ENCODE peak calls at places on chromosome 6, in nine cellular contexts. O is suprapubic skin, T is left lung, C is lower lobe of right lung, A is transverse colon, K is heart right ventricle, Q is psoas muscle, S is aorta, H is heart left ventricle. Y is an unnamed sample.
A peak's percentile ranks its signal among the peaks of the same experiment; 100 is the strongest.

GRCh38 chr6:146194434-146194833 is 165.6 kb downstream of the GRM1 start:
- DNase-seq in T (no peak), A (no peak), S (no peak), H (no peak), O (no peak), Q (no peak), C (no peak), K (no peak), Y (no peak)

GRCh38 chr6:32815115-32815514 is 1.7 kb downstream of the HLA-DOB start:
- DNase-seq in K (no peak), O (no peak), C (no peak), T (no peak), Q (no peak), H (no peak), A (no peak), S (no peak), Y (no peak)

GRCh38 chr6:139433647-139434419 is 59.4 kb upstream of the CITED2 start:
- DNase-seq in C (no peak), Q (no peak), A (peak; percentile 11), K (no peak), O (no peak), H (no peak), S (no peak), T (no peak), Y (no peak)

GRCh38 chr6:13455604-13456003 is 31.8 kb downstream of the GFOD1 start:
- DNase-seq in O (no peak), T (no peak), K (no peak), H (no peak), S (no peak), A (no peak), C (no peak), Q (no peak), Y (peak; percentile 38)

GRCh38 chr6:2429032-2429431 is 183.6 kb upstream of the GMDS start:
- DNase-seq in T (no peak), O (no peak), S (no peak), H (no peak), C (no peak), A (no peak), Q (no peak), K (no peak), Y (no peak)

GRCh38 chr6:31083742-31084354 is 28.5 kb downstream of the C6orf15 start:
- DNase-seq in S (no peak), K (no peak), A (peak; percentile 44), C (no peak), Q (peak; percentile 57), O (no peak), H (peak; percentile 57), T (no peak), Y (no peak)

GRCh38 chr6:148842631-148843030 is 95.8 kb downstream of the UST start:
- DNase-seq in H (no peak), K (no peak), A (no peak), O (no peak), S (no peak), Q (no peak), C (no peak), T (no peak), Y (no peak)

GRCh38 chr6:70135783-70136182 is 167.1 kb downstream of the COL9A1 start:
- DNase-seq in H (no peak), A (no peak), C (no peak), K (no peak), O (no peak), T (no peak), S (no peak), Q (no peak), Y (no peak)

GRCh38 chr6:26028753-26029569 is 58.3 kb upstream of the HFE start:
- DNase-seq in C (no peak), T (no peak), H (no peak), O (no peak), Q (no peak), K (no peak), S (no peak), A (no peak), Y (no peak)

GRCh38 chr6:26026833-26027490 is 60.3 kb upstream of the HFE start:
- DNase-seq in C (peak; percentile 93), H (peak; percentile 93), T (peak; percentile 92), K (peak; percentile 84), O (peak; percentile 93), A (peak; percentile 95), Q (peak; percentile 89), S (peak; percentile 93), Y (peak; percentile 96)

GRCh38 chr6:26025894-26026832 is 61.1 kb upstream of the HFE start:
- DNase-seq in H (peak; percentile 96), K (peak; percentile 90), O (peak; percentile 96), C (peak; percentile 96), S (peak; percentile 98), A (peak; percentile 98), Q (peak; percentile 92), T (peak; percentile 93), Y (peak; percentile 95)

GRCh38 chr6:26028212-26028752 is 58.9 kb upstream of the HFE start:
- DNase-seq in O (no peak), A (no peak), K (no peak), Q (no peak), T (no peak), C (no peak), S (no peak), H (no peak), Y (no peak)

DNA sequence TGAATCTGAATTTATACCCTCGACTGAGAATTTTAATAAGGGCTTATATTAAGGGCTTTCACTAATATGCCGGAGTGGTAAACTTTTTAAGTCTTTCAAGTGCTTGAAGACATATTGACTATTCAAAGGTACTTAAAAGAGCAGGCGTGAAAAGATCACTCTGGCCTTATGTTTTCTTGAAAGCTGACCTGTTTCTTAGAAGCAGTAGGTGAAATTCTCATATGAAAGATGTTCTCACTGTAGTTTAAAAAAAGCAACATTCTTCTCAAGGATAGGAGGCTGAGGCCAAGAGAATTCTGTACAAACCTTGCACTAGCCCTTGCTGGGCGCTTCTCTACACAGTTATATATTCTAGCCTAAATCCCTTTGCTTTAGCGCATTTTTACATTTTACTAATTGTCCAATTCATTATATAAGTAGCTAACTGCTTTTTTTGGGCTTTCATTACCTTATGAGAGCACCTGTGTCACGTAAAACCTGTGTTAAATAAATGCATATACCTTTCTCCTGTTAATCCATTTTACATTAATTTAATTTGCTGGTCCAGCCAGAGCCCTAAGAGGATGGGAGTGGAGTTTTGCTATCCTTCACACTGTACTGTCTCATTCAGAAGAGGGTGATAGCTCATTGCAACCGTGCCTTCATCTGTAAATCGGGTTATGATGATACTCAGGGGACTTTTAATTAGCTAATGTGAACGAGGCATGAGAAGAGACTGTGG is 59.6 kb upstream of the HFE start:
- DNase-seq in Q (no peak), T (no peak), O (no peak), H (no peak), S (no peak), A (no peak), C (no peak), K (no peak), Y (no peak)
- H3K27ac ChIP-seq in Q (peak overlapping the region; percentile 83), T (peak overlapping the region; percentile 92), O (peak overlapping the region; percentile 85), H (peak overlapping the region; percentile 88), S (peak overlapping the region; percentile 16), A (peak overlapping the region; percentile 96), C (peak overlapping the region; percentile 95), K (peak overlapping the region; percentile 87), Y (peak overlapping the region; percentile 93)

GRCh38 chr6:43834528-43835145 is 64.6 kb downstream of the VEGFA start:
- DNase-seq in H (no peak), O (no peak), T (no peak), K (no peak), A (no peak), C (no peak), S (no peak), Q (no peak), Y (no peak)

GRCh38 chr6:43831211-43831610 is 61.2 kb downstream of the VEGFA start:
- DNase-seq in T (no peak), H (no peak), K (no peak), O (no peak), A (peak; percentile 74), S (peak; percentile 19), C (no peak), Q (no peak), Y (no peak)

GRCh38 chr6:43835872-43836419 is 65.9 kb downstream of the VEGFA start:
- DNase-seq in A (no peak), H (no peak), O (no peak), C (no peak), Q (no peak), S (peak; percentile 46), T (no peak), K (no peak), Y (no peak)

GRCh38 chr6:43833996-43834390 is 64.0 kb downstream of the VEGFA start:
- DNase-seq in T (no peak), H (no peak), Q (no peak), O (no peak), S (no peak), A (no peak), K (no peak), C (no peak), Y (no peak)

DNA sequence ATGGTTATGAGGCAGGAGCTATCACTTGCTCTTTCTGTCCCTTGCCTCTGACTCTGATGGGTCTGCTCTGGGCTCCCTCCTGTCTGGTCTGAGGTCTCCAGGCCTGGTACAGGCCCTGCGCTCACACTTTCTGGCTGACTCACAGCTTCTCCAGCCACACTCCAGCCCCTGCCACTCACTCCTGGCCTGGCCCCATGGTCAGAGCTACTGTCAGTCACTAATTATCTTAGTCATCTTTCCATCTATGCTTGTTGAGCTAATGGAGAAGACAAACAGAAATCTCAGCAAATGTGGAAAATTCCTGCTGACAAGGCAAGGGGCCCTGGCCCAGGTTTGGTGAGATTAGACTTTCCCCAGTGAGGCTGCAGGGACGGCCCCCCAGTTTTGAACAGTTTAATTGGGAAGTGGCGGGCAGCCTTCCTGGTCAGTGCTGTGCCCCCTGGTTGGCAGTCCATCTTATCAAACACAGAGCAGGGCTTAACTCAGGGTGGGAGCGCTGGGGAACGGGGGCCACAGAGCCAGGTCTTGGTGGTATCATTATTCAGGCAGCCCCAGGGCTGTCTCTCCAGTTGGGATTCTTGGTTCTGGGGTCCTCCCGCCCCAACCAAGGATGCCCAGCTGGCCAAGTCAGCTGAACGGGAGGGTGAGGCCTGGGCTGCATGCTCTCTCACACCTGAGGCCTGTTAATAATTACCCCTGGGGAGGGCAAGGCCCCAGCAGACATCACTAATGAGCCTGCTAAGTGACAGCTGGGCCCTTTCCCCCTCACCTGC is 63.4 kb downstream of the VEGFA start:
- DNase-seq in S (peak; percentile 55), C (no peak), A (no peak), O (no peak), T (no peak), H (no peak), K (no peak), Q (no peak), Y (peak; percentile 65)
- H3K4me1 ChIP-seq in S (no peaks in the 10 kb centered on the region), C (peaks cover 2% of the 10 kb centered on the region), A (peaks cover 11% of the 10 kb centered on the region), O (no peaks in the 10 kb centered on the region), T (peaks cover 6% of the 10 kb centered on the region), H (peaks cover 1% of the 10 kb centered on the region), K (peaks cover 5% of the 10 kb centered on the region), Q (peaks cover 8% of the 10 kb centered on the region), Y (no peaks in the 10 kb centered on the region)

GRCh38 chr6:137227872-137228302 is 8.7 kb upstream of the IFNGR1 start:
- DNase-seq in C (no peak), S (no peak), T (no peak), O (no peak), Q (no peak), H (no peak), A (no peak), K (no peak), Y (no peak)
- H3K27ac ChIP-seq in C (peak overlapping the region; percentile 59), S (peak overlapping the region; percentile 58), T (peak overlapping the region; percentile 47), O (no peak overlapping the region), Q (no peak overlapping the region), H (peak overlapping the region; percentile 48), A (no peak overlapping the region), K (peak overlapping the region; percentile 63), Y (no peak overlapping the region)

DNA sequence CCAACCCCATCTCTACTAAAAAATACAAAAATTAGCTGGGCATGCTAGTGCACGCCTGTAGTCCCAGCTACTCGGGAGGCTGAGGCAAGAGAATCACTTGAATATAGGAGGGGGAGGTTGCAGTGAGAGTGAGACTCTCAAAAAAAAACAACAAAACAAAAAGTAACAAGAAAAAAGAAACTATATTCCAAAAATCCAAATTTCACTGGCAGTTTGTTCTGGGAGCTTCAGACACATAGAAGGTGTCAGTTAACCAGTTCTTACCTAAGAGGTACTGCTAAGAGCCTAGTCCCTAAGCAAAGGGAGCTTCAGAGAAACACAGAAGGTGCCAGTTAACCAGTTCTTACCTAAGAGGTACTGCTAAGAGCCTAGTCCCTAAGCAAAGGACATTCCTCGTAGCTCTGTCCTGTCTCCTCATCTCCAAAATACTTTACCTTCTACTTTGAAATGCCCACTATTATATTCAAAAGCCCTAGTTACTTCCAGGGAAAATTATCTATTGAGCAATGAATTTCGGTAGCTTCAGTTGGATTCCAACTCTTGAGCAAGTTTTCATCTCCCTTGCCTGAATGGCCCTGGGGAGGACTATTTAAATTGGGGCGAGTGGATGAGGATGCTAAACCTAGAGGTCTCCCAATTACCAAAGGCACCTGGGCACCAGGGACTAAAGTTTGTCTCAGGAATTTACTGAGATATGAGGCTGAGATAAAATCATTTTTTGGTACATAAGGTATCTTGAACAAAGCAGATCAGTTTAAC is 41.0 kb downstream of the HFE start:
- DNase-seq in H (no peak), O (no peak), S (no peak), Q (no peak), T (no peak), A (no peak), K (no peak), C (no peak), Y (no peak)
- H3K4me1 ChIP-seq in H (peaks cover 46% of the 10 kb centered on the region), O (peaks cover 33% of the 10 kb centered on the region), S (no peaks in the 10 kb centered on the region), Q (peaks cover 33% of the 10 kb centered on the region), T (peaks cover 28% of the 10 kb centered on the region), A (peaks cover 20% of the 10 kb centered on the region), K (peaks cover 28% of the 10 kb centered on the region), C (peaks cover 17% of the 10 kb centered on the region), Y (no peaks in the 10 kb centered on the region)